ENCODE peak calls at places on chromosomes 2 and 18, in eight cellular contexts. M is Panc1, B is astrocyte of the spinal cord, X is upper lobe of right lung, Q is neural progenitor cell, I is lower lobe of right lung, Y is activated B cell treated with CpG ODN at 0.5 μM for 24 hours, R is WERI-Rb-1. F is an unnamed sample.

GRCh38 chr2:172168917-172169346 is 66.2 kb upstream of the DLX2 start:
- DNase-seq in M (no peak), B (peak), X (no peak), Q (no peak), I (no peak), Y (no peak), R (no peak), F (peak)

GRCh38 chr2:10274376-10274775 is 28.3 kb upstream of the HPCAL1 start:
- DNase-seq in M (no peak), B (no peak), X (peak), Q (no peak), I (no peak), Y (no peak), R (no peak), F (peak)

GRCh38 chr2:98936917-98937351 is 909 bp upstream of the CRACDL start:
- DNase-seq in M (no peak), B (no peak), X (peak), Q (peak), I (no peak), Y (no peak), R (no peak), F (no peak)

GRCh38 chr2:163604941-163605555 is 130.8 kb downstream of the FIGN start:
- DNase-seq in M (peak), B (peak), X (no peak), Q (no peak), I (no peak), Y (no peak), R (no peak), F (no peak)

GRCh38 chr2:88342749-88343148 is 109.7 kb downstream of the FOXI3 start:
- DNase-seq in M (no peak), B (no peak), X (no peak), Q (no peak), I (no peak), Y (no peak), R (no peak), F (no peak)

GRCh38 chr2:101040072-101040471 is 38.0 kb downstream of the RPL31 start:
- DNase-seq in M (no peak), B (no peak), X (no peak), Q (no peak), I (no peak), Y (no peak), R (no peak), F (no peak)

GRCh38 chr2:26569216-26570082 is 71.7 kb downstream of the CIB4 start:
- DNase-seq in M (no peak), B (no peak), X (peak), Q (no peak), I (no peak), Y (no peak), R (no peak), F (peak)

GRCh38 chr2:121911036-121911435 is 155.6 kb downstream of the TSN start:
- DNase-seq in M (no peak), B (no peak), X (no peak), Q (peak), I (no peak), Y (no peak), R (no peak), F (no peak)

GRCh38 chr2:35298493-35298892 is 1057.1 kb upstream of the CRIM1 start:
- DNase-seq in M (no peak), B (peak), X (no peak), Q (no peak), I (no peak), Y (no peak), R (no peak), F (no peak)

GRCh38 chr18:74078257-74078656 is 69.4 kb downstream of the FBXO15 start:
- DNase-seq in M (no peak), B (no peak), X (no peak), Q (no peak), I (no peak), Y (no peak), R (no peak), F (no peak)

GRCh38 chr18:3368193-3368592 is 81.8 kb upstream of the TGIF1 start:
- DNase-seq in M (no peak), B (peak), X (no peak), Q (no peak), I (no peak), Y (no peak), R (no peak), F (no peak)

GRCh38 chr2:233492738-233493137 is 73.8 kb downstream of the USP40 start:
- DNase-seq in M (no peak), B (no peak), X (no peak), Q (no peak), I (no peak), Y (no peak), R (no peak), F (no peak)

GRCh38 chr2:71889991-71890684 is 257.5 kb downstream of the CYP26B1 start:
- DNase-seq in M (no peak), B (peak), X (no peak), Q (no peak), I (no peak), Y (no peak), R (no peak), F (no peak)

GRCh38 chr2:233992481-233993217 is 57.9 kb upstream of the SPP2 start:
- DNase-seq in M (no peak), B (no peak), X (no peak), Q (no peak), I (no peak), Y (no peak), R (no peak), F (no peak)

GRCh38 chr2:224545884-224546644 is 39.1 kb downstream of the CUL3 start:
- DNase-seq in M (no peak), B (peak), X (no peak), Q (no peak), I (no peak), Y (no peak), R (no peak), F (no peak)

GRCh38 chr2:110713508-110714362 is 18.6 kb upstream of the ACOXL start:
- DNase-seq in M (peak), B (no peak), X (no peak), Q (no peak), I (no peak), Y (no peak), R (no peak), F (no peak)

GRCh38 chr18:44502790-44503189 is 177.9 kb upstream of the SETBP1 start:
- DNase-seq in M (no peak), B (no peak), X (no peak), Q (no peak), I (no peak), Y (no peak), R (no peak), F (no peak)

GRCh38 chr2:190468814-190469569 is 60.8 kb downstream of the MFSD6 start:
- DNase-seq in M (peak), B (peak), X (no peak), Q (no peak), I (no peak), Y (no peak), R (no peak), F (no peak)

GRCh38 chr2:86703704-86704370 is 16.3 kb upstream of the RMND5A start:
- DNase-seq in M (peak), B (peak), X (no peak), Q (no peak), I (no peak), Y (no peak), R (no peak), F (no peak)
- TF ChIP-seq CTCF in M (no peak), B (no peak), X (no peak), Q (no peak), I (no peak), Y (no peak), R (no peak), F (no peak)

GRCh38 chr2:20914771-20915170 is 91.9 kb upstream of the LDAH start:
- DNase-seq in M (no peak), B (no peak), X (no peak), Q (no peak), I (no peak), Y (no peak), R (no peak), F (no peak)

GRCh38 chr2:20915271-20915670 is 92.4 kb upstream of the LDAH start:
- DNase-seq in M (no peak), B (no peak), X (no peak), Q (no peak), I (no peak), Y (no peak), R (no peak), F (no peak)

GRCh38 chr2:20917287-20917660 is 94.4 kb upstream of the LDAH start:
- DNase-seq in M (no peak), B (no peak), X (no peak), Q (no peak), I (no peak), Y (no peak), R (no peak), F (no peak)

GRCh38 chr2:20917724-20918572 is 95.0 kb upstream of the LDAH start:
- DNase-seq in M (no peak), B (peak), X (no peak), Q (peak), I (no peak), Y (no peak), R (no peak), F (peak)

DNA sequence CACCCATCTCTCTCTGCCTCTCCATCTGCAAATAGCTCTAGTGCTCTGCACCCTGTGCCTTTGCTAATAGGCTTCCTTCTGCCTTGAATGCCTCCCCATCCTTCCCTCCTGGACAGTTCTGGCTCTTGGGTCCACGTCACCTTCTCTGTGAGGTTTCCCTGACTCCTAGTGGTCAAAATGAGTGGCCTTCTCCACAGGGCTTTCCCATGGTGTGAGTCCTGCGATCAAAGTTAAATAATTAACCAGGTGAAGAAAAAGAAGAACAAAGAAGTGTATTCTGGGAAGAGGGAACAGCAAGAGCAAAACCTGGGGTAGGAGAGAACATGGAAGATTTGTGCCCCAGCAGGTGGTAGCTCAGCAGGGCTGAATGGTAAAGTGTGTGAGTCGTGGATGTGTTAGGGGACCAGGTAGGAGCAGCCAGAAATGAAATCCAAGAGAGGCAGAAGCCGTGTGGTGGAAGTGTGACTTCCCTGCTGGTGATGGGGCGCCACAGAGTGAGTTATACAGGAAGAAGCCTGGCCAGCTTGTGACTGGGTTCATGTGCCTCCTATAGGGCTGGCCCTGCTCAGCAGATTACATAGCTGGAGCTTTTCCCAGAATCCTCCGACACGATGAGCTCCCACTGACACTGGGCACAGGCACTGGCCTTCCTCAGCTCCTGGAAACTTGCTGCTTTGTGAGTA is 93.8 kb upstream of the LDAH start:
- DNase-seq in M (no peak), B (no peak), X (no peak), Q (no peak), I (no peak), Y (no peak), R (no peak), F (no peak)
- TF ChIP-seq CTCF in M (no peak), B (peak), X (no peak), Q (peak), I (peak), Y (no peak), R (peak), F (no peak)

DNA sequence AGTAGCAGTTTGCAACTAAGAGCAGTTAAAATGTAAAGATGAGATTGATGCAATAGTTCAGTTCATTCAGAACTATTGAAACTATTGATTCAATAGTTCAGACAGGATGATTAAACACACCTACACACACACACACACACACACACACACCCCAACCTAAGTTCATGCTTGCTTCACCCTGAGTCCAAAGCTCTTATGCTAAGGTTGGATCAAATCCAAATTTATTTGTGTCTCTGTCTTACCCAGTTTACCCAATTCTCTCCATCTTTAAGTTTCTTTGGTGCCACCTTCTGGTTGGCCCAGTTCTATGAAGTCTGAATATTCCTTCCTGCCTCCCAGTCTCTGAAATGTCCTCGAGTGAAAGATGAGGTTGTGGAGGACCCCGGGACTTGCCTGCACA is 5.1 kb downstream of the SERPINB8 start:
- DNase-seq in M (no peak), B (peak), X (no peak), Q (peak), I (no peak), Y (no peak), R (peak), F (no peak)
- TF ChIP-seq CTCF in M (peak), B (peak), X (no peak), Q (peak), I (peak), Y (no peak), R (no peak), F (peak)

GRCh38 chr2:6665093-6665721 is 200.5 kb downstream of the CMPK2 start:
- DNase-seq in M (no peak), B (no peak), X (no peak), Q (no peak), I (no peak), Y (no peak), R (no peak), F (no peak)
- TF ChIP-seq CTCF in M (no peak), B (no peak), X (no peak), Q (no peak), I (no peak), Y (no peak), R (no peak), F (no peak)

DNA sequence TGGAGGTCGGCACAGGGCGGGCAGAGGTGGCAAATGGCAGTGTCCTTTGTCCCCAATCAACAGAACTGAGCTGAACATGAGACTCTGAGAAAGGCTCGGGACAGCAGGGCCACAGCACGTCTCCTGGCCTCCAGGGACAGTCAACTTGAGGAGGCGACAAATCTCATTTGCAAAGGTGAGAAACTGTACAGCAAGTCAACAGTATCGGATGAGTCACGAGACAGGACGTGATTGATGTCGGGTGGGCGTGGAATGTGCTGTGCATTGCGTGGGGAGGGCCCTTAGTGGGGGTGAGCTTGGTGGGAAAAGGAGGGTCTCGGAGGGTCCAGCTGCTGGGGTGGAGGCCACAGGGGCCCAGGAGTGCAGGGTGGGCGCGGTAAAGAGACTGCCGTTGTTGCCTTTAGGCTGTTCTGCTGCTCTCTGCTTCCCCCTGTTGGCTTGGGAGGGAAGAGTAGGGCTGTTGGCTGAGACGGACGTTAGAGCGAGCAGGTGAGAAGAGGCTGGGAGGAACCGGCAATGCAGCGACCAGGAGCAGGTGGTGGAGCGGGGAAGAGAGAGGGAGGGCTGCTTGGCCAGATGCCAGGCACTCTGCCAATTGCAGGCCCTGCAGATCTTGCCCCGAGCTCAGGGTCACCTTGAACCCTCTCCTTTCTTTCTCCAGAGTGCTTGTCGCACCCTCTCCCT is 164.3 kb downstream of the BCL2 start:
- DNase-seq in M (peak), B (no peak), X (peak), Q (peak), I (peak), Y (peak), R (peak), F (peak)
- TF ChIP-seq CTCF in M (peak), B (peak), X (peak), Q (peak), I (peak), Y (peak), R (peak), F (peak)

DNA sequence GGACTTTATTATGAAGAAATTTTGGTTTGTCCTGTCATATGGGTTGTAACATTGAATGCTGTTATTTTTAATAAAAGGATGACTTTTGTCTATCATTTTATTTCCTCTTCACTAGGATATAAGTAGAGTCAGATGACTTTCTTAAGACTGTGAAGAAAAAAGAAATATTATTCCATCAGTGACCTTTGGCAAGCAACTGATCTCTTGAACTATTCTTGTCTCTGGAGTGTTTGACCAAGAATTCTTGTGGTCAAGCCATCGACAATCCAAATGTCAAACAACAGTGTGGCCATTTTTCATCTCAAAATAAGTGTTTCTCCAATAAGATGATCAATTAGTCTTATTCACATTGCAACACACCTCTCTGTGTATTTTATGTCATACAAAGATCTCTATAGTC is 24.9 kb downstream of the HOXD1 start:
- DNase-seq in M (no peak), B (no peak), X (no peak), Q (no peak), I (no peak), Y (no peak), R (no peak), F (no peak)
- TF ChIP-seq CTCF in M (no peak), B (no peak), X (no peak), Q (no peak), I (no peak), Y (no peak), R (no peak), F (no peak)

GRCh38 chr18:29560270-29560669 is 1383.3 kb upstream of the CDH2 start:
- DNase-seq in M (no peak), B (no peak), X (no peak), Q (no peak), I (no peak), Y (no peak), R (no peak), F (no peak)

DNA sequence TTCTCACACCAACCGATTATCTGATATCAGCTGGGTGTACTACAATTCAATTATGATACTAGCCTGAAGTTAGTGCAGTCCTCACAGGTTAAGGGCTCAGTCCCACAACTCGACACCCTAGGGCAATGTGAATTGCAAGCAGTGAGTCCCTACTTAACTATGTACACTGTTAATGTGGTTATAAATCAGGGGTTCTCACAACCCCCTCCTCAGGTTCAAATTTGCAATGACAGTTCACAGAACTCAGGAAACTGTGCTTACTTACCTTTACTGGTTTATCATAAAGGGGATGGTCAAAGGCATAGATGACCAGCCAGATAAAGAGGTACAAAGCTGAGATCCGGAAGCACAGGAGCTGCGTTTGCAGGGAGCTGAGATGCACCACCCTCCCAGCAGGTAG is 1379.1 kb upstream of the CDH2 start:
- DNase-seq in M (no peak), B (no peak), X (no peak), Q (no peak), I (no peak), Y (no peak), R (no peak), F (no peak)
- TF ChIP-seq CTCF in M (no peak), B (no peak), X (no peak), Q (peak), I (no peak), Y (no peak), R (no peak), F (no peak)

GRCh38 chr2:239266436-239266770 is 134.4 kb downstream of the HDAC4 start:
- DNase-seq in M (no peak), B (no peak), X (no peak), Q (no peak), I (no peak), Y (no peak), R (no peak), F (no peak)

GRCh38 chr2:239263231-239263936 is 137.4 kb downstream of the HDAC4 start:
- DNase-seq in M (no peak), B (no peak), X (peak), Q (no peak), I (no peak), Y (no peak), R (peak), F (peak)

GRCh38 chr2:239265681-239266435 is 135.0 kb downstream of the HDAC4 start:
- DNase-seq in M (no peak), B (no peak), X (no peak), Q (no peak), I (no peak), Y (no peak), R (no peak), F (peak)

GRCh38 chr2:239263937-239264837 is 136.6 kb downstream of the HDAC4 start:
- DNase-seq in M (no peak), B (peak), X (peak), Q (no peak), I (no peak), Y (no peak), R (no peak), F (peak)

GRCh38 chr2:239264838-239265651 is 135.8 kb downstream of the HDAC4 start:
- DNase-seq in M (no peak), B (peak), X (peak), Q (no peak), I (no peak), Y (no peak), R (no peak), F (peak)
- TF ChIP-seq CTCF in M (no peak), B (no peak), X (no peak), Q (no peak), I (no peak), Y (no peak), R (no peak), F (peak)

GRCh38 chr2:675982-676646 is 1.1 kb downstream of the TMEM18 start:
- DNase-seq in M (peak), B (peak), X (peak), Q (peak), I (no peak), Y (no peak), R (peak), F (no peak)
- TF ChIP-seq CTCF in M (peak), B (peak), X (no peak), Q (peak), I (no peak), Y (no peak), R (no peak), F (no peak)

F was measured in CD14-positive monocyte.